ENCODE peak calls at places on chromosome 18, in four cellular contexts. K is GM23248, P is fibroblast of lung, S is OCI-LY7. A is an unnamed sample.
A peak's percentile ranks its signal among the peaks of the same experiment; 100 is the strongest.

GRCh38 chr18:79809482-79810192 is 11.9 kb downstream of the KCNG2 start:
- DNase-seq in K (no peak), P (no peak), S (no peak), A (no peak)

GRCh38 chr18:8367217-8367988 is 241.8 kb upstream of the RAB12 start:
- DNase-seq in K (peak; percentile 38), P (peak; percentile 27), S (no peak), A (peak; percentile 83)

GRCh38 chr18:10951631-10952544 is 197.5 kb downstream of the PIEZO2 start:
- DNase-seq in K (no peak), P (no peak), S (peak; percentile 28), A (no peak)

GRCh38 chr18:5510109-5510846 is 33.5 kb downstream of the EPB41L3 start:
- DNase-seq in K (peak; percentile 42), P (peak; percentile 57), S (no peak), A (no peak)

GRCh38 chr18:57432765-57433400 is 2.3 kb upstream of the ONECUT2 start:
- DNase-seq in K (no peak), P (no peak), S (no peak), A (no peak)

GRCh38 chr18:56937874-56938273 is 209.0 kb upstream of the BOD1L2 start:
- DNase-seq in K (no peak), P (no peak), S (no peak), A (no peak)

GRCh38 chr18:79903787-79904356 is 47.6 kb downstream of the SLC66A2 start:
- DNase-seq in K (no peak), P (no peak), S (no peak), A (peak; percentile 70)

GRCh38 chr18:29962579-29962978 is 1080.0 kb downstream of the DSC3 start:
- DNase-seq in K (peak; percentile 8), P (no peak), S (no peak), A (no peak)

GRCh38 chr18:75023473-75023872 is 185.5 kb downstream of the PTGR3 start:
- DNase-seq in K (no peak), P (no peak), S (no peak), A (no peak)

GRCh38 chr18:28284132-28284531 is 107.2 kb upstream of the CDH2 start:
- DNase-seq in K (peak; percentile 47), P (peak; percentile 75), S (no peak), A (peak; percentile 53)

GRCh38 chr18:7941533-7941932 is 374.4 kb downstream of the PTPRM start:
- DNase-seq in K (no peak), P (no peak), S (no peak), A (no peak)

GRCh38 chr18:21991081-21991534 is 178.3 kb upstream of the GATA6 start:
- DNase-seq in K (no peak), P (peak; percentile 32), S (no peak), A (no peak)

GRCh38 chr18:75360206-75360605 is 67.3 kb downstream of the SMIM21 start:
- DNase-seq in K (no peak), P (peak; percentile 23), S (no peak), A (no peak)

GRCh38 chr18:42174909-42175308 is 219.9 kb downstream of the PIK3C3 start:
- DNase-seq in K (peak; percentile 14), P (peak; percentile 40), S (no peak), A (no peak)

GRCh38 chr18:56873441-56874140 is 222.4 kb downstream of the WDR7 start:
- DNase-seq in K (no peak), P (peak; percentile 6), S (peak; percentile 17), A (no peak)

GRCh38 chr18:12750076-12750707 is 47.4 kb downstream of the PSMG2 start:
- DNase-seq in K (peak; percentile 28), P (peak; percentile 39), S (peak; percentile 95), A (peak; percentile 3)

GRCh38 chr18:57668021-57668420 is 46.4 kb upstream of the NARS1 start:
- DNase-seq in K (no peak), P (no peak), S (no peak), A (no peak)

GRCh38 chr18:61635901-61636528 is 256.8 kb downstream of the RNF152 start:
- DNase-seq in K (peak; percentile 75), P (peak; percentile 27), S (peak; percentile 31), A (peak; percentile 58)

GRCh38 chr18:32349728-32350395 is 120.8 kb downstream of the GAREM1 start:
- DNase-seq in K (peak; percentile 94), P (peak; percentile 98), S (no peak), A (peak; percentile 34)

GRCh38 chr18:79139206-79139605 is 70.0 kb downstream of the ATP9B start:
- DNase-seq in K (no peak), P (no peak), S (peak; percentile 7), A (no peak)

GRCh38 chr18:56650056-56650455 is 1.1 kb upstream of the WDR7 start:
- DNase-seq in K (no peak), P (no peak), S (no peak), A (no peak)

GRCh38 chr18:79526468-79527460 is 131.0 kb downstream of the NFATC1 start:
- DNase-seq in K (no peak), P (no peak), S (peak; percentile 54), A (no peak)

GRCh38 chr18:66873899-66874298 is 270.0 kb upstream of the CDH19 start:
- DNase-seq in K (no peak), P (no peak), S (no peak), A (no peak)

GRCh38 chr18:44796505-44797198 is 116.0 kb downstream of the SETBP1 start:
- DNase-seq in K (no peak), P (no peak), S (no peak), A (no peak)

GRCh38 chr18:58241877-58242276 is 197.9 kb downstream of the NEDD4L start:
- DNase-seq in K (peak; percentile 99), P (peak; percentile 94), S (no peak), A (peak; percentile 92)

GRCh38 chr18:28588884-28589549 is 412.1 kb upstream of the CDH2 start:
- DNase-seq in K (peak; percentile 45), P (peak; percentile 75), S (no peak), A (no peak)

GRCh38 chr18:49911414-49911813 is 98.1 kb upstream of the ACAA2 start:
- DNase-seq in K (no peak), P (no peak), S (no peak), A (no peak)

DNA sequence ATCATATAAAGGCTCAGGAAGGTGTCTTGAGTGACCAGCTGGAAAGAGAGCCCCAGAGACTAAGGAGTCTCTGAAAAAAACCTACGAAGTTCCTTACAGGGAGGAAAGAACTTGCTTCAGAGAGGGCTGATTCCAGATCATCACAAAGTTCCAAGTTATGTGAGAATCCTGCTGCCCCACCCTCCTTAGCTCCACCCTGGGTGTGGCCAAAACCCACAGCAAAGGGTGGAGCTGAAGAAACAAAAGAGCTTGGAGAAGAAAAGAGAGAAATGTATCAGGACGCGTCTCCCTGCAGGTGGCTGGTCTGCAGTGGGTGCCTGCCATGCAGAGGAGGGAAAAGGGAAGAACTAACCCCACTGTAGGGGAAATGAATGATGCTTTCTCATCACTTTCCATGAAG is 32.8 kb upstream of the ZNF396 start:
- DNase-seq in K (peak; percentile 27), P (no peak), S (no peak), A (no peak)
- H4K20me1 ChIP-seq in K (no peaks in the 10 kb centered on the region), P (no peaks in the 10 kb centered on the region), S (no peaks in the 10 kb centered on the region), A (no peaks in the 10 kb centered on the region)

GRCh38 chr18:35075132-35075531 is 33.9 kb downstream of the MAPRE2 start:
- DNase-seq in K (no peak), P (no peak), S (no peak), A (no peak)

GRCh38 chr18:35074581-35074980 is 33.4 kb downstream of the MAPRE2 start:
- DNase-seq in K (no peak), P (no peak), S (no peak), A (no peak)

GRCh38 chr18:35072616-35073015 is 31.4 kb downstream of the MAPRE2 start:
- DNase-seq in K (no peak), P (no peak), S (no peak), A (no peak)

GRCh38 chr18:35071819-35072247 is 30.6 kb downstream of the MAPRE2 start:
- DNase-seq in K (no peak), P (no peak), S (no peak), A (no peak)

GRCh38 chr18:35073186-35074105 is 32.2 kb downstream of the MAPRE2 start:
- DNase-seq in K (peak; percentile 71), P (peak; percentile 50), S (no peak), A (peak; percentile 79)
- H3K27ac ChIP-seq in K (peak overlapping the region; percentile 81), P (no peak overlapping the region), S (no peak overlapping the region), A (peak overlapping the region; percentile 72)

GRCh38 chr18:65498605-65499004 is 252.2 kb upstream of the CDH7 start:
- DNase-seq in K (no peak), P (no peak), S (no peak), A (no peak)
- H2AFZ ChIP-seq in K (no peak overlapping the region), P (no peak overlapping the region), S (no peak overlapping the region), A (no peak overlapping the region)

DNA sequence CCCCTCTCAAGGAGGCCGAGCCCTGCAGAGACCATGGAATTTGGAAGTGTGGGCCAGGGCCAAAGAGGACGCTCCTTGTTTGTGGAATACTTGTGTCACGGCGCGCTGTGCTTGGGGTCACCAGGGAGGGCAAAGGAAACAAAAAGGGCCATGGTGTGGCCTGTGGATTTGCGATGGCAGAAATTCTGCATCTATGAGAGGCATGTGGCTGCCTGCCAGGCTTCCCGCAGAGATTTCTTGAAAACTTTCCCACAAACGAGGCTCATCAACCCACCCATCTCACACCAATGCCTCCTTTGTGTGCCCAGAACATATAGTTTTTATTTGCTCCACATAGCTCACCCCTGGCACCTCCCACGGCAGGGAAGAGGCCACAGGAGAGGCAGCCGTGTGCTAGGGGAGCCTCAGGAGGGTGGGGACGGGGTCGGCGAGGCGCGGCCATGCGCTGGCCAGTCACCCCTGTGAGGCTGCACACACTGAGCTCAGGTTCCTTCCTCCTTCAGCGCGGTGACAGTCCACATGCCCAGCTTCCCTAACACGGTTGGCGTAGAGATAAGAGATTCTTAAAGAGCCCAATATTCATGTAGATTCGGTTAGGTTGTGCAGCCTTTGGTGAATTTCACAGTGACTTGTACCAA is 100.3 kb downstream of the MBP start:
- DNase-seq in K (no peak), P (peak; percentile 17), S (no peak), A (no peak)
- H4K20me1 ChIP-seq in K (no peaks in the 10 kb centered on the region), P (no peaks in the 10 kb centered on the region), S (no peaks in the 10 kb centered on the region), A (no peaks in the 10 kb centered on the region)

GRCh38 chr18:1252534-1252933 is 347.9 kb downstream of the ADCYAP1 start:
- DNase-seq in K (no peak), P (no peak), S (no peak), A (no peak)

GRCh38 chr18:1244397-1245122 is 339.9 kb downstream of the ADCYAP1 start:
- DNase-seq in K (no peak), P (no peak), S (no peak), A (no peak)

GRCh38 chr18:1246827-1247226 is 342.2 kb downstream of the ADCYAP1 start:
- DNase-seq in K (no peak), P (no peak), S (no peak), A (no peak)
- H3K27ac ChIP-seq in K (no peak overlapping the region), P (no peak overlapping the region), S (no peak overlapping the region), A (no peak overlapping the region)

GRCh38 chr18:76565238-76566173 is 70.5 kb upstream of the ZNF516 start:
- DNase-seq in K (peak; percentile 96), P (peak; percentile 95), S (no peak), A (peak; percentile 97)

GRCh38 chr18:76562286-76562840 is 67.3 kb upstream of the ZNF516 start:
- DNase-seq in K (no peak), P (no peak), S (no peak), A (no peak)

GRCh38 chr18:76566987-76567386 is 71.9 kb upstream of the ZNF516 start:
- DNase-seq in K (no peak), P (no peak), S (no peak), A (no peak)

GRCh38 chr18:76564117-76564516 is 69.1 kb upstream of the ZNF516 start:
- DNase-seq in K (peak; percentile 78), P (peak; percentile 89), S (no peak), A (no peak)

GRCh38 chr18:76564636-76565237 is 69.7 kb upstream of the ZNF516 start:
- DNase-seq in K (no peak), P (no peak), S (no peak), A (no peak)
- H2AFZ ChIP-seq in K (peak overlapping the region; percentile 66), P (no peak overlapping the region), S (no peak overlapping the region), A (no peak overlapping the region)